ENCODE peak calls at places on chromosomes 6 and 20, in seven cellular contexts. K is stimulated activated CD4-positive, alpha-beta T cell treated with anti-CD3 and anti-CD28 coated beads, Interleukin-4, amount 100 ng/mL, for 48 hours; O is Caki2; I is T1000; D is activated naive CD8-positive, alpha-beta T cell treated with anti-CD3 and anti-CD28 coated beads, Interleukin-2, amount 10 ng/mL, durations not matched to agents 7 days and 5 days; P is NCI-H1694 treated with DMSO at 0.1 percent for 48 hours; B is HAP-1. Q is an unnamed sample.

GRCh38 chr20:43949741-43950618 is 35.3 kb downstream of the TOX2 start:
- DNase-seq in K (peak; percentile 58), O (no peak), I (no peak), D (peak; percentile 86), P (peak; percentile 1), B (no peak), Q (no peak)

GRCh38 chr6:108492131-108492766 is 68.5 kb upstream of the FOXO3 start:
- DNase-seq in K (no peak), O (peak; percentile 13), I (no peak), D (no peak), P (peak; percentile 20), B (peak; percentile 14), Q (peak; percentile 73)

GRCh38 chr20:63064310-63064709 is 57.5 kb upstream of the BHLHE23 start:
- DNase-seq in K (no peak), O (peak; percentile 90), I (no peak), D (peak; percentile 13), P (no peak), B (no peak), Q (no peak)

GRCh38 chr20:52675414-52675813 is 296.7 kb upstream of the TSHZ2 start:
- DNase-seq in K (no peak), O (no peak), I (no peak), D (no peak), P (no peak), B (no peak), Q (no peak)

GRCh38 chr6:158048589-158048988 is 66.9 kb downstream of the SYNJ2 start:
- DNase-seq in K (no peak), O (no peak), I (no peak), D (no peak), P (no peak), B (no peak), Q (no peak)

GRCh38 chr20:50762435-50763201 is 31.2 kb downstream of the PARD6B start:
- DNase-seq in K (no peak), O (peak; percentile 81), I (peak; percentile 24), D (no peak), P (no peak), B (no peak), Q (peak; percentile 90)

GRCh38 chr20:46657618-46658017 is 6.4 kb upstream of the SLC13A3 start:
- DNase-seq in K (no peak), O (no peak), I (no peak), D (no peak), P (no peak), B (no peak), Q (no peak)

GRCh38 chr20:48597521-48598302 is 230.1 kb downstream of the PREX1 start:
- DNase-seq in K (no peak), O (peak; percentile 30), I (no peak), D (no peak), P (no peak), B (no peak), Q (no peak)

GRCh38 chr6:157228421-157229218 is 94.7 kb downstream of the TMEM242 start:
- DNase-seq in K (no peak), O (no peak), I (no peak), D (no peak), P (peak; percentile 63), B (peak; percentile 69), Q (no peak)

GRCh38 chr20:50693001-50693400 is 1.7 kb upstream of the RIPOR3 start:
- DNase-seq in K (no peak), O (no peak), I (no peak), D (no peak), P (no peak), B (no peak), Q (no peak)

GRCh38 chr20:63878855-63879254 is 13.8 kb downstream of the TPD52L2 start:
- DNase-seq in K (no peak), O (no peak), I (no peak), D (no peak), P (no peak), B (no peak), Q (no peak)

GRCh38 chr6:79574636-79575035 is 37.4 kb upstream of the LCA5 start:
- DNase-seq in K (no peak), O (no peak), I (no peak), D (no peak), P (no peak), B (no peak), Q (peak; percentile 75)

GRCh38 chr6:108744244-108744972 is 103.8 kb upstream of the ARMC2 start:
- DNase-seq in K (no peak), O (no peak), I (no peak), D (no peak), P (no peak), B (no peak), Q (no peak)

GRCh38 chr20:51542894-51543788 is 622 bp upstream of the NFATC2 start:
- DNase-seq in K (no peak), O (peak; percentile 23), I (no peak), D (no peak), P (no peak), B (no peak), Q (no peak)

GRCh38 chr20:24769878-24770627 is 179.0 kb upstream of the CST7 start:
- DNase-seq in K (no peak), O (no peak), I (no peak), D (no peak), P (no peak), B (peak; percentile 3), Q (no peak)

GRCh38 chr6:31035862-31036497 is 25.7 kb downstream of the MUC22 start:
- DNase-seq in K (no peak), O (no peak), I (no peak), D (no peak), P (no peak), B (no peak), Q (no peak)

GRCh38 chr20:1868856-1869255 is 26.4 kb upstream of the SIRPA start:
- DNase-seq in K (no peak), O (no peak), I (no peak), D (no peak), P (no peak), B (no peak), Q (peak; percentile 40)

GRCh38 chr6:152572395-152573061 is 64.6 kb downstream of the SYNE1 start:
- DNase-seq in K (no peak), O (peak; percentile 70), I (no peak), D (no peak), P (no peak), B (no peak), Q (peak; percentile 93)

GRCh38 chr20:4507288-4507719 is 214.4 kb upstream of the PRND start:
- DNase-seq in K (no peak), O (peak; percentile 83), I (peak; percentile 14), D (no peak), P (no peak), B (no peak), Q (peak; percentile 95)

GRCh38 chr6:34526992-34527728 is 29.0 kb downstream of the SPDEF start:
- DNase-seq in K (peak; percentile 96), O (peak; percentile 80), I (peak; percentile 82), D (peak; percentile 96), P (peak; percentile 68), B (peak; percentile 98), Q (peak; percentile 68)

GRCh38 chr6:136401749-136402148 is 112.1 kb upstream of the BCLAF1 start:
- DNase-seq in K (no peak), O (no peak), I (no peak), D (no peak), P (no peak), B (no peak), Q (peak; percentile 39)

GRCh38 chr6:143673638-143674037 is 4.1 kb upstream of the PHACTR2 start:
- DNase-seq in K (no peak), O (peak; percentile 23), I (no peak), D (no peak), P (no peak), B (peak; percentile 59), Q (peak; percentile 80)

GRCh38 chr6:113351183-113351834 is 505.8 kb upstream of the MARCKS start:
- DNase-seq in K (no peak), O (no peak), I (no peak), D (no peak), P (no peak), B (no peak), Q (peak; percentile 26)

GRCh38 chr6:5736016-5736738 is 270.5 kb downstream of the NRN1 start:
- DNase-seq in K (no peak), O (no peak), I (no peak), D (no peak), P (no peak), B (no peak), Q (no peak)

GRCh38 chr20:13877789-13878188 is 93.0 kb downstream of the NDUFAF5 start:
- DNase-seq in K (no peak), O (no peak), I (no peak), D (no peak), P (no peak), B (no peak), Q (no peak)

GRCh38 chr6:24883618-24884017 is 52.1 kb downstream of the RIPOR2 start:
- DNase-seq in K (peak; percentile 30), O (no peak), I (no peak), D (no peak), P (no peak), B (no peak), Q (no peak)

Q was measured in renal cortical epithelial cell.